ENCODE peak calls at places on chromosomes 16 and 17, in eight cellular contexts. Q is tibial artery; G is CD4-positive, alpha-beta memory T cell; U is pancreas; E is osteoblast; K is K562; C is GM23338; W is upper lobe of left lung. T is an unnamed sample. For H3K4me1, the result is how much of the 10 kb centered on the place peaks cover.

GRCh38 chr17:61150686-61151299 is 248.8 kb upstream of the TBX2 start:
- DNase-seq in K (no peak), C (no peak), Q (no peak), E (no peak), W (no peak), U (no peak), G (no peak), T (no peak)

GRCh38 chr17:78257810-78258322 is 26.4 kb downstream of the TMEM235 start:
- DNase-seq in Q (no peak), K (no peak), C (no peak), G (no peak), W (peak), U (no peak), E (peak), T (no peak)

GRCh38 chr16:2687531-2688308 is 5.4 kb downstream of the KCTD5 start:
- DNase-seq in Q (peak), E (peak), C (no peak), G (no peak), W (peak), U (no peak), K (no peak), T (no peak)

GRCh38 chr17:63609820-63610573 is 9.3 kb downstream of the TACO1 start:
- DNase-seq in E (no peak), G (peak), W (no peak), C (no peak), Q (no peak), K (no peak), U (no peak), T (no peak)

GRCh38 chr16:73025506-73026131 is 22.3 kb downstream of the ZFHX3 start:
- DNase-seq in E (peak), W (no peak), Q (peak), K (no peak), U (no peak), C (no peak), G (no peak), T (no peak)

GRCh38 chr16:57720142-57720575 is 15.4 kb upstream of the KATNB1 start:
- DNase-seq in K (peak), G (no peak), Q (no peak), C (peak), W (no peak), U (peak), E (peak), T (peak)

GRCh38 chr17:79892457-79893236 is 53.4 kb upstream of the CBX4 start:
- DNase-seq in K (no peak), G (no peak), E (no peak), U (no peak), C (no peak), W (no peak), Q (peak), T (no peak)

GRCh38 chr17:62898239-62898864 is 67.7 kb upstream of the TANC2 start:
- DNase-seq in U (no peak), C (no peak), Q (no peak), G (no peak), K (no peak), W (no peak), E (peak), T (no peak)

GRCh38 chr17:10278218-10278617 is 79.8 kb upstream of the GAS7 start:
- DNase-seq in U (no peak), C (peak), W (no peak), G (no peak), E (no peak), Q (no peak), K (peak), T (no peak)

GRCh38 chr17:13120864-13121263 is 103.0 kb upstream of the ELAC2 start:
- DNase-seq in C (no peak), K (no peak), Q (no peak), G (no peak), E (no peak), U (no peak), W (no peak), T (no peak)

GRCh38 chr17:36088559-36089376 is 1.2 kb downstream of the CCL3 start:
- DNase-seq in C (no peak), U (no peak), W (no peak), G (no peak), Q (no peak), K (no peak), E (no peak), T (no peak)

GRCh38 chr16:30896203-30896889 is at the start of gene CTF1:
- DNase-seq in W (peak), E (peak), U (peak), Q (peak), K (peak), C (peak), G (no peak), T (peak)

GRCh38 chr17:78993981-78994671 is 14.4 kb upstream of the LGALS3BP start:
- DNase-seq in K (no peak), Q (peak), U (no peak), G (no peak), W (no peak), E (peak), C (no peak), T (no peak)

GRCh38 chr16:70590722-70591438 is 55.5 kb upstream of the IL34 start:
- DNase-seq in W (peak), C (no peak), K (no peak), U (no peak), G (no peak), E (no peak), Q (peak), T (no peak)

GRCh38 chr16:70588565-70588964 is 57.8 kb upstream of the IL34 start:
- DNase-seq in Q (no peak), W (no peak), G (no peak), K (no peak), E (no peak), U (no peak), C (no peak), T (no peak)

GRCh38 chr16:70591609-70592008 is 54.8 kb upstream of the IL34 start:
- DNase-seq in K (no peak), U (no peak), C (no peak), G (no peak), Q (no peak), E (no peak), W (peak), T (no peak)

GRCh38 chr16:70592106-70592571 is 54.2 kb upstream of the IL34 start:
- DNase-seq in C (no peak), Q (peak), G (no peak), U (no peak), W (peak), E (no peak), K (no peak), T (no peak)

GRCh38 chr16:70589998-70590471 is 56.3 kb upstream of the IL34 start:
- DNase-seq in W (no peak), K (no peak), U (peak), Q (no peak), C (peak), G (no peak), E (peak), T (peak)
- H3K4me3 ChIP-seq in W (no peak), K (no peak), U (no peak), Q (peak), C (no peak), G (no peak), E (peak), T (no peak)

GRCh38 chr17:32976131-32976530 is 15.5 kb upstream of the SPACA3 start:
- DNase-seq in K (no peak), E (peak), W (no peak), G (no peak), U (no peak), Q (no peak), C (no peak), T (no peak)

GRCh38 chr17:32976605-32977004 is 15.0 kb upstream of the SPACA3 start:
- DNase-seq in Q (no peak), K (no peak), E (peak), W (no peak), G (no peak), U (peak), C (no peak), T (no peak)

GRCh38 chr17:32970281-32970680 is 21.4 kb upstream of the SPACA3 start:
- DNase-seq in C (no peak), W (peak), E (peak), G (no peak), Q (no peak), U (no peak), K (no peak), T (no peak)

DNA sequence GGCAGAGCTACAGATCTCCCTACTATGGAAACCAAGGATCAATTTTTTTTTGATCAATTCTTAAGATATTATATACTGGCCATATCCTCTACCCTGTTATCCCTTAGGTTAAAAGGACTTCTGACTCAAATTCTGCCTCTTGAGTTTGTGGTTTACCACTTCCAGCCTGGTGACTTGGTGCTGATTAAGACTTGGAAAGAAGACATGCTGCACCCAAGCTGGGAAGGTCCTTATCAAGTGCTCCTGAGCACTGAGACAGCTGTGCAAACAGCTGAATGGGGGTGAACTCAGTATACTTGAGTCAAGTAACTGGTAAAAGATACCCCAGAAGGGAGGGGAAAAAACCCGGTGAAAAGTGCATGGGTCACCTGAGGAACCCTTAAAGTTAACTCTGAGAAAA is 20.5 kb upstream of the SPACA3 start:
- DNase-seq in U (peak), K (peak), E (no peak), G (no peak), C (no peak), Q (no peak), W (no peak), T (no peak)
- H3K4me1 ChIP-seq in U (under half), K (under half), E (under half), G (under half), C (under half), Q (under half), W (under half), T (under half)

DNA sequence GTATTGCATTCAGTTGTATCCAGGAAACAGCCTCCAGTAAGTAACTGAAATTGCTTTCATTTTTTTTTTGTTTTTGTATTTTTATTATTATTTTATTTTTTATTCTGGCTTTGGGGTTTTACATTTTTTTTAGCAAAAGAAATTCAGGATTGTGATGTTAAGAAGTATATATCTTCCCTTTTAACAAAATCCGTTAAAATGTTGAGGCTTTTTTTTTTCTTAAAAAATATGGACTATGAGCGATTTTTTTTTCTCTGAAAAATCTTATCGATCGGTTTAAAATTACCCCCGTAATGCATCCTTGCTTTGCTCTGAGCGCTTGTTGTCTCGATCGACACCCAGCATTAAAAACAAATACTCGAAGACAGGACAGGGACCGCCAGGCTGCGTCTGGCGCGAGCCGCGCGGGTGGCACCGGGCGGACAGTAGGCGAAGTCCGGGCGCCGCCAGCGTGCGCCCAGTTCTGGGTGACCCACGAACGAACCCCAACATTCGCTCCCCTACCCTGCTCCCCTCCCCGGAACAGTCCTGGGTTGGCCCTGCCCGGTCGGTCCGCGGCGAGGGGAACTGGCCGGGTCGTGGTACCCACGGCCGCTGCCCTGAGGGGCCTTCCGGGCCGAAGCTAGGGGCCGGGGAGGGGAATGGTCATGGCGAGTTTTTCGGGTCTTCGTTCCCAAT is 482 bp downstream of the BAHCC1 start:
- DNase-seq in U (no peak), K (no peak), E (peak), C (no peak), W (peak), G (no peak), Q (no peak), T (no peak)
- H3K4me3 ChIP-seq in U (peak), K (peak), E (peak), C (peak), W (peak), G (no peak), Q (peak), T (peak)

DNA sequence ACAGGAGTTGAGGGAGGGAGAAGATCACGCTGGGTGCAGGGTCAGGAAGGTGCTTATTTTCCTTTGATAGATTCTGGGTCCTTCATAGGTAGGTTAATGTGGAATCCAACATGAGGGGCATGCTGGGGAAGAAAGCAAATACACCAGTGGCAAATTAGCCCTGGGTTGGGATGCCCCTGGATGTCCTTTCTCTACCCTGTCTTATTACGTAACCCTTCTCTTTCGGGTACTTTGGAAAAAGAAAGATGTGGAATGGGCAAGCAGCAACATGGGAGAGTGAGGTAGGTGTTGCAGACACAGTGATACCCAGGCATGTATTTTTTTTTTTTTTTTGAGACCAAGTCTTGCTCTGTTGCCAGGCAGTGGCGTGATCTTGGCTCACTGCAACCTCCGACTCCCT is 9.1 kb downstream of the SLC7A6 start:
- DNase-seq in G (no peak), Q (no peak), K (no peak), C (no peak), U (no peak), W (no peak), E (no peak), T (no peak)
- H3K4me1 ChIP-seq in G (half or more), Q (under half), K (under half), C (under half), U (under half), W (under half), E (under half), T (under half)

DNA sequence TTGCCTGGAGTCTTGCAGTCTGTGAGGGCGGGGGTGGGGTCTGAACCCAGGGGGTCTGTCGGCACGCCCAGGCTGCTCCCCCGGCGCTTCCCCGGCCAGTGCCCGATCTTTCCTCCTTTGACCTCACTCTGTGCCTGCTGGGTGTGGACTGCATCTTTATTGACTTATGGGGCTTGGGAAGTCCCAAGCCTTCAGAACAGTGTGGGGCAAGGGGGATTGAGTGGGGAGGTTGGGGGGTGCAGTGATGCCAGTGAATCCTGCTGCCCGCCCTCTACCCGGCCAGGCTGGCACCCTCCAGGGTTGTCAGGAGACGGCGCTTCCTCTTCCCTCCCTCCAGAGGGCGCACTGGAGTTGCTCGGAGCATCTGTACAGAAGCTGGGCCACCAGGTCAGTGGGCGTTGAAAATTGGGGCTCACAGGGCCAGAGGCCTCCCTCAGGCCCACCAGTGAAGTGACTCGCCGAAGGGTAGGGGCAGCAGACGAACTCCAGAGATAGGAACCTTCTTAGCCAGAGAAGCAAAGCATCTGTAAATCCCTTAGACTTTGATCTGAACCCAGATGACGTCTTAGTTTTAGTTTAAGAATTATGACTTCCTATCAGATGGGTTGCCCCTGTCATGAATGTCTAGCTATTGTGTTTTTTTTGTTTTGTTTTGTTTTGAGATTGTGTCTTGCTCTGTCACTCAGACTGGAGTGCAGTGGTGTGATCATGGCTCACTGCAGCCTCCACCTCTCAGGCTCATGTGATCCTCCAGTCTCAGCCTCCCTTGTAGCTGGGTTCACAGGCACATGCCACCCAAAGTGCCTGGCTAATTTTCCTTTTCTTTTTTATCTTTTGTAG is 184.8 kb upstream of the CIBAR2 start:
- DNase-seq in U (no peak), K (peak), Q (no peak), C (peak), E (peak), W (no peak), G (no peak), T (peak)
- H3K4me3 ChIP-seq in U (no peak), K (no peak), Q (no peak), C (no peak), E (no peak), W (no peak), G (no peak), T (no peak)

GRCh38 chr17:40536731-40537171 is 28.5 kb downstream of the CCR7 start:
- DNase-seq in G (no peak), K (no peak), E (peak), C (no peak), U (no peak), Q (peak), W (no peak), T (no peak)
- H3K4me1 ChIP-seq in G (half or more), K (under half), E (half or more), C (under half), U (under half), Q (half or more), W (half or more), T (under half)

GRCh38 chr16:27764869-27765675 is 215.1 kb downstream of the KATNIP start:
- DNase-seq in W (no peak), Q (no peak), C (no peak), E (peak), G (no peak), U (no peak), K (no peak), T (no peak)
- H3K4me3 ChIP-seq in W (no peak), Q (no peak), C (no peak), E (no peak), G (no peak), U (no peak), K (no peak), T (no peak)

GRCh38 chr17:32299579-32300158 is 34.0 kb downstream of the RHBDL3 start:
- DNase-seq in C (no peak), E (no peak), W (no peak), K (no peak), G (no peak), Q (no peak), U (no peak), T (no peak)

GRCh38 chr17:32298721-32299578 is 33.3 kb downstream of the RHBDL3 start:
- DNase-seq in E (peak), C (no peak), U (no peak), W (no peak), K (no peak), Q (no peak), G (no peak), T (no peak)

GRCh38 chr17:32297860-32298259 is 32.2 kb downstream of the RHBDL3 start:
- DNase-seq in K (no peak), U (no peak), E (peak), G (no peak), W (peak), C (no peak), Q (no peak), T (no peak)

GRCh38 chr17:32298298-32298697 is 32.7 kb downstream of the RHBDL3 start:
- DNase-seq in E (peak), W (no peak), C (no peak), K (no peak), Q (no peak), G (no peak), U (no peak), T (no peak)

DNA sequence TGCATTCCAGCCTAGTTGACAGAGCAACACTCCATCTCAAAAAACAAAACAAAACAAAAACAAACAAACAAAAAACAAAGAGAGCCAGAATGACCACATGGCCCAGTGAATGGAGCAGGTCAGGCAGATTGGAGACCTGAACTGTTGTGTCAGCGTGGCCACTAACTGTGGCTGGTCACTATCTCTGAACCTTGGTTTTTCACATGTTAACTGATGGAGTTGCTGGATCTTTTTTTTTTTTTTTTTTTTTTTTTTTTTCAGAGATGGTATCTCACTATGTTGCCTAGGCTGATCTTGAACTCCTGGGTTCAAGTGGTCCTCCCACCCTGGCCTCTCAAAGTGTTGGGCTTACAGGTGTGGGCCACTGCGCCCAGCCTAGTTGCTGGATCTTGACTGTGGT is 31.8 kb downstream of the RHBDL3 start:
- DNase-seq in W (no peak), U (no peak), K (no peak), G (no peak), E (no peak), C (no peak), Q (no peak), T (no peak)
- H3K4me1 ChIP-seq in W (under half), U (under half), K (under half), G (under half), E (under half), C (under half), Q (under half), T (under half)

GRCh38 chr17:42460371-42460770 is 1.7 kb downstream of the ATP6V0A1 start:
- DNase-seq in K (no peak), G (no peak), E (peak), W (no peak), U (no peak), C (no peak), Q (no peak), T (no peak)
- H3K4me3 ChIP-seq in K (peak), G (no peak), E (peak), W (no peak), U (no peak), C (peak), Q (peak), T (no peak)

GRCh38 chr17:45307290-45308015 is 9.4 kb downstream of the MAP3K14 start:
- DNase-seq in W (peak), E (peak), K (no peak), U (no peak), C (no peak), Q (no peak), G (peak), T (no peak)

GRCh38 chr17:45308840-45309239 is 8.0 kb downstream of the MAP3K14 start:
- DNase-seq in G (no peak), E (no peak), K (no peak), C (no peak), U (no peak), Q (no peak), W (no peak), T (no peak)

GRCh38 chr17:45306623-45307022 is 10.2 kb downstream of the MAP3K14 start:
- DNase-seq in K (no peak), Q (no peak), G (no peak), C (peak), W (no peak), E (no peak), U (no peak), T (no peak)

GRCh38 chr17:45309400-45309799 is 7.4 kb downstream of the MAP3K14 start:
- DNase-seq in Q (no peak), W (no peak), U (no peak), E (no peak), G (no peak), C (no peak), K (peak), T (no peak)

GRCh38 chr17:45308016-45308365 is 8.8 kb downstream of the MAP3K14 start:
- DNase-seq in E (peak), W (no peak), G (no peak), C (no peak), U (no peak), Q (no peak), K (no peak), T (no peak)
- H3K4me1 ChIP-seq in E (half or more), W (half or more), G (half or more), C (under half), U (half or more), Q (half or more), K (under half), T (half or more)